ENCODE peak calls at places on chromosome 14, in ten cellular contexts. J is tibial artery, L is AG09309, P is coronary artery, E is astrocyte, U is mucosa of descending colon, A is GM06990, Y is lower lobe of right lung, X is colonic mucosa, W is brain microvascular endothelial cell. D is an unnamed sample.
A peak's percentile ranks its signal among the peaks of the same experiment; 100 is the strongest.

GRCh38 chr14:102517412-102518062 is 8.0 kb upstream of the ANKRD9 start:
- DNase-seq in J (no peak), L (no peak), P (peak; percentile 72), E (no peak), U (peak; percentile 53), A (peak; percentile 43), Y (no peak), X (no peak), W (no peak), D (no peak)

GRCh38 chr14:35897616-35898111 is 71.5 kb downstream of the BRMS1L start:
- DNase-seq in J (no peak), L (no peak), P (no peak), E (no peak), U (peak; percentile 24), A (no peak), Y (no peak), X (no peak), W (no peak), D (no peak)

GRCh38 chr14:97361181-97361580 is 564.0 kb downstream of the VRK1 start:
- DNase-seq in J (no peak), L (no peak), P (no peak), E (no peak), U (no peak), A (no peak), Y (no peak), X (no peak), W (no peak), D (no peak)

GRCh38 chr14:91202234-91202974 is 42.1 kb downstream of the GPR68 start:
- DNase-seq in J (peak; percentile 73), L (no peak), P (no peak), E (peak; percentile 48), U (peak; percentile 11), A (no peak), Y (peak; percentile 66), X (peak; percentile 32), W (peak; percentile 20), D (peak; percentile 75)

GRCh38 chr14:74407801-74408154 is 18.2 kb downstream of the SYNDIG1L start:
- DNase-seq in J (no peak), L (no peak), P (no peak), E (no peak), U (no peak), A (no peak), Y (no peak), X (no peak), W (no peak), D (no peak)

GRCh38 chr14:51929156-51929555 is 60.2 kb upstream of the RTRAF start:
- DNase-seq in J (no peak), L (no peak), P (no peak), E (peak; percentile 59), U (no peak), A (no peak), Y (no peak), X (no peak), W (peak; percentile 58), D (peak; percentile 55)

GRCh38 chr14:70664698-70665447 is 23.2 kb downstream of the TTC9 start:
- DNase-seq in J (no peak), L (no peak), P (no peak), E (no peak), U (no peak), A (no peak), Y (no peak), X (no peak), W (no peak), D (no peak)

GRCh38 chr14:102655154-102655553 is 62.7 kb downstream of the RCOR1 start:
- DNase-seq in J (no peak), L (no peak), P (no peak), E (peak; percentile 66), U (no peak), A (no peak), Y (no peak), X (no peak), W (peak; percentile 44), D (peak; percentile 55)

GRCh38 chr14:105863296-105864108 is 337.1 kb downstream of the TMEM121 start:
- DNase-seq in J (peak; percentile 54), L (no peak), P (peak; percentile 53), E (no peak), U (no peak), A (no peak), Y (no peak), X (no peak), W (no peak), D (no peak)

GRCh38 chr14:46344327-46344937 is 307.1 kb downstream of the RPL10L start:
- DNase-seq in J (no peak), L (no peak), P (no peak), E (peak; percentile 2), U (peak; percentile 16), A (no peak), Y (no peak), X (no peak), W (peak; percentile 41), D (no peak)

GRCh38 chr14:85813040-85813439 is 283.1 kb downstream of the FLRT2 start:
- DNase-seq in J (no peak), L (no peak), P (no peak), E (no peak), U (no peak), A (no peak), Y (no peak), X (no peak), W (no peak), D (no peak)

GRCh38 chr14:63787995-63788946 is 60.4 kb upstream of the SGPP1 start:
- DNase-seq in J (no peak), L (no peak), P (no peak), E (no peak), U (no peak), A (no peak), Y (no peak), X (no peak), W (no peak), D (no peak)

GRCh38 chr14:68884031-68885030 is 91.5 kb upstream of the ZFP36L1 start:
- DNase-seq in J (peak; percentile 73), L (peak; percentile 70), P (peak; percentile 68), E (peak; percentile 91), U (no peak), A (no peak), Y (no peak), X (no peak), W (peak; percentile 76), D (peak; percentile 93)

DNA sequence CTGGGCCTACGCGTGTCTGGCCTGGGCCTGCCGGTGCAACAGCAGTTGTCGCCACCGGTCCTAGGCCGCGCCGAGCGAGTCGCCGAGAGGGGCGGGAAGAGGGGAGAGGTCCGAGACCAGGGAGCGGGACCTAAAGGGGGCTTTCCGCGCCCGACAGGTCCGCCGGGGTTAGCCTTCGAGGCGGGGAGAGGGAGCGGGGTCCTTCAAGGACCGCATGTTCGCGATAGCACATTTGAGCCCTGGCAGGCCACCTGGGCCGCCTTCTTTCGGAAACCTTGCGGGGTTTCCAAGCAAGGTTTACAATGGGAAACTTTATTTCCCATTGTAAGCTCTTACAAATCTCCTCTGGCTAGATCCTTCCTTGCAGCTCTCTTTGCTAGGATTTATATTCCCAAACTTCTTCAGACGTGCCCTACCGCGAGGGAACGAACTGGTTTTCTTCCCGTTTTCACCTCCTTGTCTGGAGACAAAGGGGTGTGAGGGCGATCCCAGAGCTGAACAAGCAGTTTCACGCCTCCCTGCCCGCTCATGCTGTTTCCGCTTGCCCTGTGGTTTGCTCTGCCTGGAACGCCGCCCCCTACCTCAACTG is 6.8 kb downstream of the SIX6 start:
- DNase-seq in J (peak; percentile 59), L (no peak), P (no peak), E (no peak), U (no peak), A (no peak), Y (no peak), X (no peak), W (no peak), D (no peak)
- H3K4me3 ChIP-seq in J (no peak overlapping the region), L (no peak overlapping the region), P (peak overlapping the region; percentile 66), E (no peak overlapping the region), U (no peak overlapping the region), A (no peak overlapping the region), Y (no peak overlapping the region), X (peak overlapping the region; percentile 27), W (no peak overlapping the region), D (no peak overlapping the region)

GRCh38 chr14:99755629-99756603 is 37.3 kb upstream of the EML1 start:
- DNase-seq in J (peak; percentile 95), L (peak; percentile 79), P (peak; percentile 92), E (peak; percentile 90), U (peak; percentile 63), A (no peak), Y (peak; percentile 66), X (peak; percentile 64), W (peak; percentile 94), D (peak; percentile 90)

GRCh38 chr14:99758915-99759545 is 34.2 kb upstream of the EML1 start:
- DNase-seq in J (peak; percentile 43), L (no peak), P (no peak), E (no peak), U (no peak), A (no peak), Y (peak; percentile 28), X (no peak), W (no peak), D (no peak)

GRCh38 chr14:99758121-99758871 is 34.9 kb upstream of the EML1 start:
- DNase-seq in J (peak; percentile 48), L (peak; percentile 88), P (no peak), E (peak; percentile 95), U (no peak), A (no peak), Y (no peak), X (no peak), W (peak; percentile 84), D (peak; percentile 85)

GRCh38 chr14:99756796-99757195 is 36.4 kb upstream of the EML1 start:
- DNase-seq in J (peak; percentile 64), L (no peak), P (no peak), E (peak; percentile 52), U (no peak), A (no peak), Y (peak; percentile 33), X (no peak), W (no peak), D (no peak)

GRCh38 chr14:99757331-99758070 is 35.7 kb upstream of the EML1 start:
- DNase-seq in J (peak; percentile 58), L (peak; percentile 100), P (no peak), E (peak; percentile 98), U (no peak), A (no peak), Y (no peak), X (no peak), W (peak; percentile 86), D (peak; percentile 90)
- TF ChIP-seq CTCF in J (no peak), L (no peak), P (no peak), E (no peak), U (no peak), A (no peak), Y (no peak), X (no peak), W (no peak), D (no peak)

DNA sequence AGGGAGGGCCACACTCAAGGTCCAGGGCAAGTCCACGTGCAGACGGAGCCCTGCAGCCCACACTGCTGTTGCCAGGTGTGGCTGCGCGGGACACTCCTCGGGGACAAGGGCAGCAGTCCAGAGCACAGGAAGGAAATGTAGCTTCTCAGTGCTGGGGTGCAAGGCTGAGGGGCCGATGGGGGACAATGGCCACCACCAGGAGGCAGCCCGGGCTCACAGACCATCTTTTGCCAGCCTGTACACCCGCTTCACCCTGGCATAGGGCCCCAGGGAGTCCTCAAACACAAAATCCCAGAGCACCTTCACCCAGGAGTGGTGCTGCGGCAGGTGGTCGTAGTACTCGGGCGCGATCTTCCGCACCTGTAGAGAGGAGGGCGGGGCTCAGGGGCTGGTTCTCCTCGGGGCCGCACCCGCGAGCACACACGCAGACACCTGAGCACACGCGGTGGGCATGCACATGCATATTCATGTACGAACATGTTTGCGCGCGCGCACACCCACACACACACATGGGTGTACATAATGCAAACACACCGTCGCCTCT is 12.8 kb downstream of the DEGS2 start:
- DNase-seq in J (no peak), L (no peak), P (no peak), E (no peak), U (peak; percentile 55), A (no peak), Y (no peak), X (peak; percentile 60), W (no peak), D (no peak)
- H3K4me3 ChIP-seq in J (no peak overlapping the region), L (no peak overlapping the region), P (no peak overlapping the region), E (no peak overlapping the region), U (no peak overlapping the region), A (no peak overlapping the region), Y (no peak overlapping the region), X (no peak overlapping the region), W (no peak overlapping the region), D (no peak overlapping the region)

GRCh38 chr14:96084796-96085195 is 45.6 kb downstream of the C14orf132 start:
- DNase-seq in J (peak; percentile 42), L (no peak), P (peak; percentile 24), E (no peak), U (no peak), A (no peak), Y (no peak), X (no peak), W (no peak), D (no peak)
- TF ChIP-seq CTCF in J (no peak), L (no peak), P (no peak), E (no peak), U (no peak), A (no peak), Y (no peak), X (no peak), W (no peak), D (no peak)